ENCODE peak calls at places on chromosome 12, in seven cellular contexts. S is NCI-H1694 treated with DMSO at 0.1 percent for 48 hours; K is activated T-helper 9 cell treated with anti-CD3 and anti-CD28 coated beads, Interleukin-2, amount 50 U/mL, for 16 hours; Q is neuronal stem cell; J is heart left ventricle; F is T-helper 9 cell; Y is GM10248. E is an unnamed sample.

GRCh38 chr12:32444895-32445294 is 45.5 kb downstream of the FGD4 start:
- DNase-seq in J (no peak), Q (no peak), F (no peak), Y (no peak), S (peak), K (no peak), E (no peak)

GRCh38 chr12:69685810-69686209 is 13.3 kb downstream of the BEST3 start:
- DNase-seq in Y (no peak), S (no peak), K (no peak), J (no peak), F (no peak), Q (no peak), E (no peak)

GRCh38 chr12:70507442-70507841 is 129.8 kb downstream of the PTPRB start:
- DNase-seq in S (no peak), Y (no peak), J (no peak), F (no peak), Q (no peak), K (no peak), E (no peak)

GRCh38 chr12:97800561-97800960 is 338.0 kb downstream of the RMST start:
- DNase-seq in S (no peak), Y (no peak), F (no peak), Q (no peak), J (no peak), K (no peak), E (no peak)

GRCh38 chr12:103965255-103965589 is 450 bp upstream of the TDG start:
- DNase-seq in K (no peak), S (no peak), Q (no peak), J (no peak), F (no peak), Y (no peak), E (no peak)

GRCh38 chr12:17992002-17992656 is 97.9 kb downstream of the RERGL start:
- DNase-seq in Q (peak), S (peak), K (no peak), F (no peak), J (no peak), Y (peak), E (no peak)

GRCh38 chr12:19177754-19178153 is 48.2 kb downstream of the PLEKHA5 start:
- DNase-seq in K (no peak), Y (no peak), J (no peak), Q (no peak), F (no peak), S (no peak), E (no peak)

GRCh38 chr12:19301223-19301622 is 138.1 kb upstream of the AEBP2 start:
- DNase-seq in F (no peak), K (no peak), Q (no peak), S (no peak), Y (no peak), J (no peak), E (no peak)

GRCh38 chr12:117875652-117876491 is 92.9 kb downstream of the KSR2 start:
- DNase-seq in J (no peak), Y (peak), F (peak), S (no peak), K (peak), Q (peak), E (no peak)